ENCODE peak calls at places on chromosomes 2 and 18, in eight cellular contexts. R is fibroblast of lung, F is epithelial cell of proximal tubule, Z is AG04450, L is endothelial cell of umbilical vein, J is foreskin fibroblast, P is uterus, V is dorsolateral prefrontal cortex. E is an unnamed sample.

GRCh38 chr2:60470340-60470739 is 83.1 kb downstream of the BCL11A start:
- DNase-seq in R (no peak), F (no peak), Z (no peak), L (no peak), J (no peak), P (no peak), V (no peak), E (no peak)

GRCh38 chr18:74692367-74693013 is 94.8 kb downstream of the ZNF407 start:
- DNase-seq in R (no peak), F (no peak), Z (no peak), L (no peak), J (no peak), P (no peak), V (no peak), E (no peak)

GRCh38 chr2:67854103-67854502 is 208.7 kb downstream of the C1D start:
- DNase-seq in R (no peak), F (no peak), Z (no peak), L (no peak), J (peak), P (no peak), V (no peak), E (no peak)

GRCh38 chr18:67199993-67200617 is 316.4 kb downstream of the DSEL start:
- DNase-seq in R (peak), F (peak), Z (peak), L (peak), J (peak), P (no peak), V (no peak), E (peak)

GRCh38 chr2:60998628-60999545 is 18.6 kb upstream of the PEX13 start:
- DNase-seq in R (peak), F (no peak), Z (peak), L (peak), J (peak), P (no peak), V (no peak), E (peak)

GRCh38 chr2:156580501-156580900 is 144.3 kb downstream of the GPD2 start:
- DNase-seq in R (no peak), F (no peak), Z (no peak), L (no peak), J (no peak), P (no peak), V (no peak), E (no peak)

GRCh38 chr2:235139956-235140800 is 188.4 kb downstream of the SH3BP4 start:
- DNase-seq in R (no peak), F (no peak), Z (no peak), L (no peak), J (no peak), P (no peak), V (no peak), E (no peak)

GRCh38 chr2:173205375-173205774 is 129.7 kb downstream of the MAP3K20 start:
- DNase-seq in R (peak), F (no peak), Z (no peak), L (no peak), J (peak), P (peak), V (no peak), E (peak)

GRCh38 chr2:127721978-127722355 is 20.7 kb downstream of the SFT2D3 start:
- DNase-seq in R (no peak), F (no peak), Z (no peak), L (no peak), J (peak), P (no peak), V (no peak), E (no peak)

GRCh38 chr2:8761529-8762164 is 75.8 kb downstream of the KIDINS220 start:
- DNase-seq in R (peak), F (no peak), Z (no peak), L (peak), J (peak), P (no peak), V (no peak), E (peak)

GRCh38 chr2:211033765-211034164 is 477.4 kb downstream of the CPS1 start:
- DNase-seq in R (no peak), F (peak), Z (no peak), L (peak), J (no peak), P (no peak), V (no peak), E (no peak)

GRCh38 chr2:232588680-232589585 is 38.4 kb downstream of the EIF4E2 start:
- DNase-seq in R (peak), F (no peak), Z (peak), L (no peak), J (peak), P (peak), V (peak), E (peak)

GRCh38 chr2:122210898-122211605 is 455.6 kb downstream of the TSN start:
- DNase-seq in R (no peak), F (no peak), Z (no peak), L (no peak), J (no peak), P (no peak), V (no peak), E (no peak)

GRCh38 chr2:70214958-70215357 is 24.1 kb upstream of the C2orf42 start:
- DNase-seq in R (peak), F (no peak), Z (peak), L (no peak), J (peak), P (no peak), V (no peak), E (peak)

GRCh38 chr2:96914332-96914731 is 44.5 kb upstream of the SEMA4C start:
- DNase-seq in R (peak), F (no peak), Z (no peak), L (no peak), J (no peak), P (no peak), V (no peak), E (peak)

GRCh38 chr2:201472411-201472810 is 20.9 kb downstream of the STRADB start:
- DNase-seq in R (no peak), F (no peak), Z (no peak), L (no peak), J (peak), P (no peak), V (no peak), E (no peak)

GRCh38 chr2:86216577-86217555 is 17.6 kb downstream of the MRPL35 start:
- DNase-seq in R (no peak), F (no peak), Z (no peak), L (no peak), J (no peak), P (no peak), V (peak), E (peak)

GRCh38 chr18:75727479-75727878 is 300.0 kb upstream of the SMIM21 start:
- DNase-seq in R (peak), F (no peak), Z (no peak), L (no peak), J (no peak), P (no peak), V (peak), E (peak)

GRCh38 chr2:200653021-200653420 is 67.2 kb downstream of the AOX1 start:
- DNase-seq in R (no peak), F (no peak), Z (no peak), L (no peak), J (no peak), P (no peak), V (no peak), E (no peak)

GRCh38 chr2:73984922-73985317 is 210 bp downstream of the TET3 start:
- DNase-seq in R (no peak), F (no peak), Z (no peak), L (no peak), J (no peak), P (peak), V (peak), E (no peak)

GRCh38 chr2:97950329-97951154 is 45.2 kb downstream of the TMEM131 start:
- DNase-seq in R (peak), F (peak), Z (peak), L (no peak), J (peak), P (no peak), V (no peak), E (peak)

GRCh38 chr2:12437144-12437543 is 279.6 kb upstream of the TRIB2 start:
- DNase-seq in R (no peak), F (no peak), Z (no peak), L (no peak), J (no peak), P (no peak), V (no peak), E (no peak)

GRCh38 chr2:138877421-138877820 is 97.2 kb upstream of the NXPH2 start:
- DNase-seq in R (no peak), F (no peak), Z (no peak), L (no peak), J (no peak), P (no peak), V (no peak), E (no peak)

GRCh38 chr2:118865106-118865505 is 17.7 kb upstream of the EN1 start:
- DNase-seq in R (peak), F (no peak), Z (no peak), L (peak), J (peak), P (no peak), V (no peak), E (peak)

GRCh38 chr2:152525277-152525838 is 190.4 kb downstream of the FMNL2 start:
- DNase-seq in R (no peak), F (no peak), Z (no peak), L (peak), J (peak), P (no peak), V (no peak), E (peak)

GRCh38 chr2:193907561-193907960 is 1712.8 kb upstream of the TMEFF2 start:
- DNase-seq in R (no peak), F (no peak), Z (no peak), L (no peak), J (no peak), P (no peak), V (no peak), E (no peak)

GRCh38 chr2:18722101-18722500 is 132.7 kb upstream of the NT5C1B start:
- DNase-seq in R (no peak), F (no peak), Z (no peak), L (no peak), J (peak), P (no peak), V (no peak), E (no peak)

GRCh38 chr2:17271401-17271800 is 246.8 kb downstream of the RAD51AP2 start:
- DNase-seq in R (no peak), F (no peak), Z (no peak), L (no peak), J (peak), P (no peak), V (no peak), E (no peak)

GRCh38 chr2:11698009-11698922 is 28.3 kb upstream of the NTSR2 start:
- DNase-seq in R (peak), F (no peak), Z (no peak), L (no peak), J (peak), P (peak), V (no peak), E (peak)

GRCh38 chr2:161321944-161322343 is 13.7 kb downstream of the PSMD14 start:
- DNase-seq in R (no peak), F (no peak), Z (no peak), L (no peak), J (no peak), P (no peak), V (no peak), E (no peak)

GRCh38 chr2:198717451-198717850 is 740.3 kb downstream of the SATB2 start:
- DNase-seq in R (no peak), F (no peak), Z (no peak), L (no peak), J (no peak), P (no peak), V (no peak), E (no peak)

GRCh38 chr18:48780151-48781001 is 170.4 kb downstream of the SMAD7 start:
- DNase-seq in R (peak), F (no peak), Z (no peak), L (peak), J (no peak), P (peak), V (no peak), E (peak)

GRCh38 chr2:188813846-188814245 is 160.3 kb upstream of the COL3A1 start:
- DNase-seq in R (no peak), F (no peak), Z (no peak), L (no peak), J (no peak), P (no peak), V (no peak), E (peak)

GRCh38 chr2:217933326-217933993 is 69.3 kb downstream of the TNS1 start:
- DNase-seq in R (no peak), F (no peak), Z (no peak), L (no peak), J (no peak), P (no peak), V (no peak), E (no peak)

GRCh38 chr2:135663148-135663700 is 78.4 kb upstream of the UBXN4 start:
- DNase-seq in R (no peak), F (no peak), Z (no peak), L (no peak), J (no peak), P (no peak), V (no peak), E (no peak)

GRCh38 chr2:31886700-31887099 is 124.1 kb downstream of the MEMO1 start:
- DNase-seq in R (no peak), F (no peak), Z (no peak), L (no peak), J (no peak), P (no peak), V (no peak), E (no peak)

GRCh38 chr18:74976331-74976909 is 232.5 kb downstream of the PTGR3 start:
- DNase-seq in R (no peak), F (no peak), Z (no peak), L (no peak), J (no peak), P (no peak), V (no peak), E (no peak)

GRCh38 chr2:103008586-103008985 is 246.8 kb downstream of the TMEM182 start:
- DNase-seq in R (no peak), F (no peak), Z (no peak), L (no peak), J (no peak), P (no peak), V (no peak), E (no peak)

DNA sequence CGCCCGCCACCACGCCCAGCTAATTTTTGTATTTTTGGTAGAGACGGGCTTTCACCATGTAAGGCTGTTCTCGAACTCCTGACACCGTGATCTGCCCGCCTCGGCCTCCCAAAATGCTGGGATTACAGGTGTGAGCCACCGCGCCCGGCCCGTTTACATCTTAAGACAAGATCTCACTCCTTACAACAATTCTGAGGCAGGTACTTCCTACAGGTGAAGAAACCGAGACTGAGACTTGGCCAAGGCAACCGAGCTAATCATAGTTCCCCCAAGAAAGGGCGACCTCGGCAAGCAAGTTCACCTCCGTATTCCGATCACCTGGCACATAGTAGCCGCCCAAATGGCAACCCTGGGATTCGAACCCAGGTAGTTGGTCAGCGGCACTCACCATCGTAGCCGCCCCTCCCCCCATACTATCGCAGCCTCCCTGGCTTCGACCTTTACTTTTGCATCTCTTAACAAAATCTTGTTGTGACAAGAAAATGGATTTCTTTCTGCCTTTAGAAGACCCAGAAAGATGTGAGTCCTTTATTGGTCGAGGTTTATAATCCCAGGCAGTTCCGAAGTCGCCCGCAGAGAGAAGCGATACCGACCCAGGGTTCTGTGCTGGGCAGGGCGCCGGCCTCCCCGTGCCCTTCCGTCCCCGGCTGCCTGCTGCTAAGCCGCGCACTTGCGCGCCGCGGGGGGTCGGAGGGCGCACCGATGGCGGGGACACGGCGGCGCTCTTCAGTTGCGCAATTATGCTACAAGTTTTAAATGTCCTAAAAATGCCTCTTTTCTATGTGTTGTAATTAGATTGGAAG is 1.1 kb upstream of the FZD5 start:
- DNase-seq in R (no peak), F (no peak), Z (no peak), L (peak), J (no peak), P (peak), V (no peak), E (no peak)
- H3K4me3 ChIP-seq in R (peak), F (peak), Z (no peak), L (no peak), J (peak), P (peak), V (peak), E (peak)

DNA sequence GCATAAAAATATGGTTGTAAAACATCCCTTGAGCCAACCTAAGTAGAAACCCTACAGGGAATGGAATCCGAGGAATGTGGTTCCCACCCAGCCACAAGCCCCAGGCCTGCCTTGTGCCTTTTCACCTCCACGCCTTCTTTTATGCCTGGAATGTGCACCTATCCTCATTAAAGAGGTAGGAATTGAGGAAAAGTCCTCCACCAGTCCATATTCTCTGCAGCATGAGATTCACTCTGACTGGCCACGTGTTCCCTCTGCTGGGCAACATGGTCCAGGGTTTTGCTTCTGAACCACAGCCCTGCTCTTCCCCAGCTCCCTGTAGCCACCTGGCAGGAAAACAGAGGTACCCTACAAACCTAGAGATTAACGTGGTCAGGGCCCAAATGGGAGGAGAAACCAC is 787.9 kb upstream of the RAB6C start:
- DNase-seq in R (no peak), F (no peak), Z (no peak), L (no peak), J (no peak), P (no peak), V (no peak), E (no peak)
- TF ChIP-seq CTCF in R (no peak), F (no peak), Z (no peak), L (no peak), J (no peak), P (no peak), V (no peak), E (no peak)

GRCh38 chr18:12516049-12516677 is 108.4 kb downstream of the PRELID3A start:
- DNase-seq in R (peak), F (no peak), Z (no peak), L (peak), J (no peak), P (no peak), V (no peak), E (peak)

GRCh38 chr18:12518832-12519534 is 111.3 kb downstream of the PRELID3A start:
- DNase-seq in R (no peak), F (no peak), Z (no peak), L (no peak), J (no peak), P (no peak), V (no peak), E (peak)

GRCh38 chr18:12515550-12515949 is 107.8 kb downstream of the PRELID3A start:
- DNase-seq in R (no peak), F (no peak), Z (no peak), L (peak), J (no peak), P (no peak), V (no peak), E (no peak)

GRCh38 chr18:12518326-12518725 is 110.6 kb downstream of the PRELID3A start:
- DNase-seq in R (peak), F (no peak), Z (no peak), L (no peak), J (no peak), P (no peak), V (no peak), E (peak)

GRCh38 chr18:12517142-12517541 is 109.4 kb downstream of the PRELID3A start:
- DNase-seq in R (no peak), F (no peak), Z (no peak), L (no peak), J (no peak), P (no peak), V (no peak), E (no peak)
- H3K4me3 ChIP-seq in R (no peak), F (no peak), Z (no peak), L (no peak), J (no peak), P (no peak), V (no peak), E (no peak)

GRCh38 chr18:26655614-26656400 is 107.5 kb upstream of the KCTD1 start:
- DNase-seq in R (peak), F (no peak), Z (no peak), L (peak), J (peak), P (peak), V (peak), E (peak)
- TF ChIP-seq CTCF in R (peak), F (peak), Z (no peak), L (peak), J (no peak), P (peak), V (peak), E (no peak)

DNA sequence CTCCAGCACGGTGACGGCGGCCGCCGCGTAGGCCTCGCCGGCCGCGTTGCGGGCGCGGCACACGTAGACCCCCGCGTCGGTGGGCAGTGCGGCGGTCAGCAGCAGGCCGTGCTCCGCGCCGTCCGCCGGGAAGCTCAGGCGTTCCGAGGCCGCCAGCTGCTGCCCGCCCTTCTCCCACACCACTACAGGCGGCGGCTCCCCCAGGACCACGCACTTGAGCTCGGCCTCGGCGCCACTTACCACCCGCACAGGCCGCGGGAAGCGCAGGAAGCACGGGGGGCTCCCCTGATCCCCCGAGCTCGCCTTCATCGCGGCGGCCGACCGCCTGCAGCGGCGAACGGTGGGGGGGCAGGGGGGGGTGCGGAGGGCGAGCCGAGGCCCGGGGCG is 422 bp downstream of the OBSL1 start:
- DNase-seq in R (peak), F (no peak), Z (no peak), L (peak), J (peak), P (no peak), V (no peak), E (peak)
- H3K4me3 ChIP-seq in R (peak), F (peak), Z (peak), L (no peak), J (peak), P (peak), V (peak), E (peak)

GRCh38 chr2:5121677-5122076 is 570.5 kb upstream of the SOX11 start:
- DNase-seq in R (no peak), F (no peak), Z (no peak), L (no peak), J (no peak), P (no peak), V (no peak), E (no peak)
- TF ChIP-seq CTCF in R (no peak), F (peak), Z (no peak), L (no peak), J (no peak), P (no peak), V (no peak), E (no peak)

DNA sequence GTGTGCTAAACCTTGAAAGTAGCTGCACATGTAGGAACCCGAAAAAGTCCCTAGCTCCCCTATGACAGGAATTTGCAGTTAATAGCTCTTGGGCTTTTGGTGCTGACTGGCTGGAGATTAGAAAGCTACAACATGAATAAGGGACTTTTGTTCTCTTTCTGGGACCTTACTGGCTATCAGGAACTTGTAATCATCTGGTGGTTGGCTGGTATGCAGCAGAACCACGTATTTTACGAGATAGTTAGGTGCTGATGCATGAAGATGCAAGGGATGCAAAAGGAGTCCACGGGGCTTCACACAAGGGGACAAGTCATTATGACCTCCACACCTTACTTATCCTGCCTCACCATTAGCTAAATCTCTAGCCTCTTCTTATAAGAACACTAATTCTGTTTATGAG is 190.2 kb upstream of the NRXN1 start:
- DNase-seq in R (no peak), F (no peak), Z (no peak), L (no peak), J (no peak), P (no peak), V (no peak), E (no peak)
- H3K4me3 ChIP-seq in R (no peak), F (no peak), Z (no peak), L (no peak), J (no peak), P (no peak), V (no peak), E (no peak)

GRCh38 chr2:164992818-164993217 is 37.5 kb upstream of the SLC38A11 start:
- DNase-seq in R (peak), F (peak), Z (peak), L (peak), J (peak), P (no peak), V (no peak), E (peak)
- TF ChIP-seq CTCF in R (peak), F (peak), Z (peak), L (peak), J (peak), P (peak), V (peak), E (peak)